ENCODE peak calls at places on chromosomes 13 and 19, in seven cellular contexts. A is HL-60; B is uterus; W is cardiac fibroblast; T is body of pancreas; H is pancreas; C is CD4-positive, alpha-beta T cell. O is an unnamed sample.

GRCh38 chr19:2249880-2250764 is 999 bp downstream of the AMH start:
- DNase-seq in A (no peak), W (no peak), T (no peak), H (peak), C (no peak), B (no peak), O (no peak)

GRCh38 chr13:25756916-25757315 is 294.9 kb downstream of the SHISA2 start:
- DNase-seq in T (no peak), W (no peak), H (no peak), B (no peak), A (no peak), C (no peak), O (no peak)

GRCh38 chr13:23866420-23867026 is 22.7 kb downstream of the MIPEP start:
- DNase-seq in A (no peak), T (no peak), W (peak), C (no peak), H (no peak), B (no peak), O (no peak)

GRCh38 chr13:60090579-60090978 is 73.1 kb downstream of the DIAPH3 start:
- DNase-seq in H (no peak), B (no peak), A (no peak), W (peak), T (no peak), C (no peak), O (no peak)

GRCh38 chr13:72696590-72696989 is 30.8 kb downstream of the MZT1 start:
- DNase-seq in T (no peak), B (no peak), C (no peak), A (no peak), W (peak), H (no peak), O (no peak)

GRCh38 chr13:19181621-19182485 is at the start of gene TUBA3C:
- DNase-seq in T (no peak), H (no peak), A (no peak), W (no peak), B (no peak), C (no peak), O (no peak)

GRCh38 chr19:52237771-52238400 is 31.5 kb upstream of the ZNF766 start:
- DNase-seq in H (peak), A (peak), C (peak), T (peak), B (peak), W (peak), O (peak)

GRCh38 chr13:113548778-113549621 is 35.6 kb upstream of the TFDP1 start:
- DNase-seq in C (no peak), B (no peak), W (no peak), H (no peak), T (no peak), A (no peak), O (no peak)

GRCh38 chr19:6663236-6664187 is 6.4 kb downstream of the TNFSF14 start:
- DNase-seq in T (no peak), H (no peak), B (no peak), A (no peak), C (no peak), W (peak), O (no peak)

GRCh38 chr13:45196622-45197021 is 4.2 kb downstream of the KCTD4 start:
- DNase-seq in C (no peak), A (no peak), W (peak), T (no peak), B (no peak), H (no peak), O (no peak)

GRCh38 chr13:44365008-44365407 is 8.6 kb upstream of the SERP2 start:
- DNase-seq in W (peak), A (no peak), H (no peak), T (no peak), C (no peak), B (no peak), O (no peak)

GRCh38 chr19:46861691-46862503 is 1.1 kb downstream of the ARHGAP35 start:
- DNase-seq in T (peak), B (peak), A (no peak), H (no peak), C (no peak), W (peak), O (no peak)

GRCh38 chr19:42370667-42371066 is 19.4 kb downstream of the CNFN start:
- DNase-seq in C (no peak), A (no peak), H (no peak), T (no peak), B (no peak), W (no peak), O (no peak)

GRCh38 chr19:50191270-50191669 is 12.2 kb upstream of the MYH14 start:
- DNase-seq in H (no peak), B (no peak), T (no peak), W (no peak), A (no peak), C (no peak), O (no peak)

GRCh38 chr13:33188093-33188882 is 97.3 kb downstream of the STARD13 start:
- DNase-seq in H (no peak), W (peak), A (no peak), C (no peak), T (no peak), B (no peak), O (no peak)

GRCh38 chr13:76846363-76846762 is 39.8 kb downstream of the KCTD12 start:
- DNase-seq in B (no peak), H (no peak), W (peak), A (no peak), C (no peak), T (no peak), O (no peak)

GRCh38 chr19:2032296-2032941 is 16.9 kb upstream of the BTBD2 start:
- DNase-seq in A (peak), T (peak), W (peak), C (no peak), H (peak), B (peak), O (peak)

GRCh38 chr19:47626238-47626637 is 17.3 kb downstream of the BICRA start:
- DNase-seq in W (no peak), B (no peak), H (no peak), A (no peak), C (no peak), T (no peak), O (no peak)

GRCh38 chr13:21079206-21079605 is 17.8 kb upstream of the LATS2 start:
- DNase-seq in W (no peak), T (no peak), B (no peak), A (no peak), C (no peak), H (no peak), O (no peak)

GRCh38 chr19:5896365-5897076 is 7.1 kb downstream of the NDUFA11 start:
- DNase-seq in B (no peak), C (no peak), A (no peak), W (no peak), H (no peak), T (no peak), O (no peak)

GRCh38 chr19:3585301-3586123 is at the start of gene GIPC3:
- DNase-seq in B (no peak), T (no peak), W (no peak), H (peak), C (no peak), A (no peak), O (peak)

GRCh38 chr13:89937420-89937819 is 1410.1 kb upstream of the MIR17HG start:
- DNase-seq in C (no peak), A (no peak), T (no peak), H (no peak), W (no peak), B (no peak), O (no peak)

GRCh38 chr19:38830039-38830733 is 1.4 kb downstream of the ECH1 start:
- DNase-seq in A (no peak), B (no peak), W (peak), C (no peak), H (no peak), T (no peak), O (no peak)

GRCh38 chr13:73717632-73718031 is 416.6 kb downstream of the KLF12 start:
- DNase-seq in T (peak), W (peak), A (no peak), B (no peak), H (no peak), C (no peak), O (no peak)

GRCh38 chr13:106609116-106609515 is 41.2 kb upstream of the ARGLU1 start:
- DNase-seq in T (no peak), A (no peak), W (no peak), B (no peak), H (no peak), C (no peak), O (no peak)

GRCh38 chr13:106349080-106349841 is 186.2 kb downstream of the EFNB2 start:
- DNase-seq in W (no peak), B (no peak), C (no peak), H (no peak), T (no peak), A (no peak), O (peak)

GRCh38 chr19:10776900-10777650 is 58.9 kb downstream of the TMED1 start:
- DNase-seq in W (no peak), C (no peak), B (no peak), A (no peak), H (no peak), T (no peak), O (no peak)

GRCh38 chr19:51098366-51099069 is 9.7 kb downstream of the CTU1 start:
- DNase-seq in B (no peak), W (no peak), H (no peak), C (no peak), T (no peak), A (no peak), O (no peak)

GRCh38 chr19:42433503-42434260 is 6.5 kb upstream of the LIPE start:
- DNase-seq in W (peak), C (peak), H (peak), T (peak), B (peak), A (no peak), O (peak)

GRCh38 chr13:63010072-63010658 is 1594.5 kb upstream of the PCDH20 start:
- DNase-seq in H (no peak), A (no peak), B (no peak), W (no peak), C (no peak), T (no peak), O (no peak)

GRCh38 chr19:35204799-35205732 is 23.5 kb downstream of the FAM187B start:
- DNase-seq in T (peak), A (no peak), C (no peak), B (no peak), W (no peak), H (no peak), O (no peak)

GRCh38 chr19:34319785-34320184 is 45.2 kb upstream of the GPI start:
- DNase-seq in A (no peak), H (no peak), T (no peak), C (no peak), B (peak), W (peak), O (no peak)

GRCh38 chr19:7820588-7820987 is 9.4 kb upstream of the EVI5L start:
- DNase-seq in C (no peak), H (no peak), B (no peak), T (no peak), W (no peak), A (no peak), O (no peak)

GRCh38 chr19:2385053-2385721 is 25.1 kb downstream of the TMPRSS9 start:
- DNase-seq in A (peak), C (no peak), T (peak), W (peak), B (no peak), H (peak), O (peak)

GRCh38 chr19:28010656-28011055 is 1202.3 kb downstream of the UQCRFS1 start:
- DNase-seq in C (no peak), T (no peak), A (no peak), B (no peak), H (no peak), W (no peak), O (no peak)

GRCh38 chr19:33814181-33815165 is 17.8 kb downstream of the KCTD15 start:
- DNase-seq in A (no peak), T (no peak), B (no peak), C (no peak), W (no peak), H (no peak), O (no peak)

GRCh38 chr13:59000770-59001169 is 1163.0 kb downstream of the DIAPH3 start:
- DNase-seq in A (no peak), T (no peak), W (no peak), C (no peak), B (no peak), H (no peak), O (no peak)

GRCh38 chr13:112783135-112783945 is 93.5 kb downstream of the ATP11A start:
- DNase-seq in W (no peak), H (no peak), T (no peak), A (no peak), C (no peak), B (peak), O (no peak)

GRCh38 chr13:75507027-75508001 is 25.3 kb upstream of the TBC1D4 start:
- DNase-seq in T (no peak), A (peak), B (no peak), C (no peak), H (peak), W (peak), O (no peak)

GRCh38 chr19:4083677-4084546 is 17.2 kb upstream of the ZBTB7A start:
- DNase-seq in H (no peak), W (no peak), T (peak), B (no peak), C (no peak), A (no peak), O (no peak)

DNA sequence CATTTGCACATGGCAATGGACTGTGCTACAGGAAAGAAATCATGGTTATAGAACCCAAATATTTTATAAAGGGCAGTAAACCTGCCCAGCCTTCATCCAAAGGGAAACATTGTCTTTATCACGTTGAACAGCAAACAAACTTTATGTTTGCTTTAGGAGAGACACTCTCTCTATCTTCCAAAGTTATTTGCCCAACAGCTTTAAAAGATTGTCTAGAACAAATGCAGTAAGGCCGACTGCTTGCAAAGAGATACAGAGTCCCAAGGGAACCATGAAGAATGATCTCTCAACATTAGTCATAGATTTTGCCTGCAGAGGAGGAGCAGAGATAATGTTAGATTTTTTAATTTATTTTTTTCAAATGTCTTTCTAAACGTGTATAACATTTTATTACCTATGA is 1323.5 kb upstream of the SLC10A2 start:
- DNase-seq in T (no peak), C (no peak), B (no peak), W (peak), A (no peak), H (no peak), O (no peak)
- TF ChIP-seq CTCF in T (no peak), C (no peak), B (no peak), W (no peak), A (no peak), H (no peak), O (no peak)

GRCh38 chr13:78317030-78317429 is 286.3 kb downstream of the POU4F1 start:
- DNase-seq in C (no peak), B (no peak), T (no peak), W (peak), H (no peak), A (no peak), O (no peak)
- TF ChIP-seq CTCF in C (no peak), B (no peak), T (peak), W (peak), H (no peak), A (no peak), O (no peak)

DNA sequence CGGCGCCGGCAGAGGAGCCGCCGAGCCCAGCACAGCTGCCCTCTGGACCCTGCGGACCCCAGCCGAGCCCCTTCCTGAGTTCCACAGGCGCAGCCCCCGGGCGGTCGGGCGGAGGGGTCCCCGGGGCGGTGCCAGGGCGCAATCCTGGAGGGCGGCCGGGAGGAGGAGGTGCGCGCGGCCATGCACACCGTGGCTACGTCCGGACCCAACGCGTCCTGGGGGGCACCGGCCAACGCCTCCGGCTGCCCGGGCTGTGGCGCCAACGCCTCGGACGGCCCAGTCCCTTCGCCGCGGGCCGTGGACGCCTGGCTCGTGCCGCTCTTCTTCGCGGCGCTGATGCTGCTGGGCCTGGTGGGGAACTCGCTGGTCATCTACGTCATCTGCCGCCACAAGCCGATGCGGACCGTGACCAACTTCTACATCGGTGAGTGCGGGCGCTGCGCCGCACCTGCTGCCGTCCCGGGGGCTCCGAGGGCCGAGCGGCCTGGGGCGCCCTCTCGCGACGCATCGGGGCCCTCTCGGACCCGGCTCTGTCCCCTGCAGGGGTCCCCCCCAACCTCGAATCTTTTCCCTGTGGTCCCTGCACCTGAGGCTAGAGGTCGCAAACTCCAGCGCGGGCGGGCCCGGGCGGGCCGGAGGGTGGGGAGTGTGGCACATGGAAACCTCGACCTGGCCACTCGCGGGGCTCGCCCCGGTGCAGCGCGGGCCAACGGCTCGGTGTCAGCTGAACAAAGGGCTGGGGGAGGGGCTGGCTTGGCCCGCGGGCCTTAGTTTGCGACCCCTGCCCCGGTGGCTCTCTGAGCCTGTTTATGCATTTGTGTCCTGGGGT is at the start of gene KISS1R:
- DNase-seq in H (peak), A (no peak), C (peak), B (no peak), W (no peak), T (no peak), O (no peak)
- TF ChIP-seq CTCF in H (peak), A (no peak), C (peak), B (no peak), W (peak), T (peak), O (peak)

DNA sequence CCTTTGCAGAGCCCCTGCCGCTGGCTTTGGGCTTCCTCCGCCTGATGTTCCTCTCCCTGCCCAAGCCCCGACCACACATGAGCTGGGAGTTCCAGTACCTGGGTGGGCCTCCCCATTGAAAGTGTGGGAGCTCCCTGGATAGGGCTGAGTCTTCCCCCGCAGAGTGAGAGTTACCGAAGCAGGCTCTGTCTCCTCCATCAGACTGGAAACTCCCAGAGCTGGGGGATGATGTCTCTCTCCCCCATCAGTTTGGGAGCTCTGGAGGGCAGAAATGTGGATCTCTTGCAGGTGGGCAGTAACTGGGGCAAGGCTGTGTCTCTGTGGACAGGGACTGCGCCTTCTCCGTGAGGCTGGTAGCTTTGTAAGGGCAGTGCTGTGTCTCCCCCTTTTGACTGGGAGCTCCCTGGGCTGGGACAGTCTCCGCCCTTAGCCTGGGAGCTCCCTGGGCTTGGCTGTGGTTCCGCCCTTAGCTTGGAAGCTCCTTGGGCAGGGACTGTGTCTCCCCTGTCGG is 767 bp downstream of the DCAF15 start:
- DNase-seq in H (no peak), T (no peak), W (peak), C (no peak), B (no peak), A (peak), O (no peak)
- TF ChIP-seq CTCF in H (no peak), T (no peak), W (no peak), C (no peak), B (no peak), A (no peak), O (no peak)

GRCh38 chr19:14686411-14686810 is 3.4 kb upstream of the ZNF333 start:
- DNase-seq in C (no peak), W (peak), T (no peak), H (no peak), A (peak), B (no peak), O (no peak)
- TF ChIP-seq CTCF in C (peak), W (peak), T (no peak), H (no peak), A (no peak), B (no peak), O (no peak)

DNA sequence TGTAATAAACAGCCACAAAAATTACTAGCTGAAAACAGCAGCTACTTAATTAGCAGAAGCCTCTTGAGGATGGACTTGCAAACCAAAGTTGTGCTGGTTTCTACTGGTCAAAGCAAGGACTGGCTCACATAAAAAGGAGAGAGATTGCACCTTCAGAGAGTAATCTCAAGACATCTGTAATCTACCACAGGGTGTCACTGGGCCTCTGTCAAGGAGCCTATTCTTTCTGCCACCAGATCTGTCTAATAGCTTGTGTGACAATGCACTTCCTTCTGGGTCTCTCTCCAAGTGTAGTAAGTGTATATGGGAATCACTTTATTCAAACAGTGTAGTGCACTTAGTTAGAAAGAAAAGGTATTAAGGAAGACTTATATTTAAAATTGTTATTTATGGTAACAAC is 24.4 kb upstream of the ZNF561 start:
- DNase-seq in T (no peak), H (no peak), B (no peak), C (no peak), W (no peak), A (no peak), O (no peak)
- TF ChIP-seq CTCF in T (no peak), H (no peak), B (no peak), C (no peak), W (no peak), A (no peak), O (no peak)

DNA sequence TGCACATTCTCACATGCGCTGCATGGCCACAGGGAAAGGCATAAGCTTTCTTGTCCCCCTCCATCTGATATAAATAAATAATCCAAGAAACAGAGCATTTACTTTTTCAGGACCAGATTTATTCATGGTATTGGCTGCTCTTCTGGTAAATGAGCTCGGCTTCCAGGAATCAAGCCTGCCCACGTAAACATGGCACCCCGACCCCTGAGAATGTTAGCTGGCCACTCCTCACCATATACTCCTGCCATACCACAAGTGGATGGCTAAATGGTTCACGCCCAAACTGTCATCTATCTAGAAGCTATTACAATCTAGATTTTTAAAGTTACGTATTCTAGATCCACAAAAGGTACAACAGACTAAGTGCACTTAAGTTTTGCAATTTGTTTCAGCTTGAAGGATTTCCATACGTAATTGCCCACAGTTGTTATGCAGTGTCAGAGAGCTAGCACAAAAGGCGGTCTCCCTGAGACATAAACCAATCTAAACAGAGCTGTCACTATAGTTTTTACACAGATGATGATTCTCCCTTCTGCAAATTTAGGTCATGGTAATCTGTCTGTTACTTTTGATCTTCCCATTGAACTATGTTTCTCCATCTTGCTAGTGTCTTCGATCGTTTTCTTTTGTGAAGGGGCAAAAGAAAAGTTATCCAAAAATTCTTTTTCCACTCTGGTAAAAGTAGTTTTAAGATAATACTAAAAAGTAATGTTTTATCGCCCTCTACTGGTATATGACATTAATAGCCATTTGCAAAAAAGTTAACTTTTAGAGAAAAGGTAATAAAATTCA is 16.2 kb upstream of the FOXO1 start:
- DNase-seq in T (no peak), A (no peak), C (no peak), B (no peak), H (no peak), W (peak), O (no peak)
- TF ChIP-seq CTCF in T (peak), A (peak), C (peak), B (peak), H (peak), W (peak), O (peak)

O was measured in endothelial cell.